ENCODE peak calls at places on chromosomes 11 and 22, in eight cellular contexts. I, E, P, J, L, S, D and A are unnamed samples. For H3K36me3, the result is how much of the 10 kb centered on the place peaks cover.

GRCh38 chr22:24185501-24186351 is 4.4 kb downstream of the SUSD2 start:
- DNase-seq in D (no peak), I (no peak), E (no peak), J (no peak), S (peak), L (peak), P (no peak), A (no peak)

GRCh38 chr11:117548876-117549275 is 221.2 kb downstream of the CEP164 start:
- DNase-seq in P (no peak), S (no peak), D (no peak), I (no peak), E (no peak), L (no peak), J (no peak), A (no peak)

GRCh38 chr11:59283825-59284772 is 71.4 kb upstream of the MPEG1 start:
- DNase-seq in L (no peak), S (no peak), P (peak), I (no peak), E (peak), J (peak), D (peak), A (no peak)

GRCh38 chr22:49481651-49482399 is 345.8 kb downstream of the BRD1 start:
- DNase-seq in P (no peak), S (no peak), I (no peak), D (no peak), J (no peak), E (no peak), L (no peak), A (no peak)

GRCh38 chr11:72102631-72102945 is 509 bp downstream of the LAMTOR1 start:
- DNase-seq in D (no peak), I (no peak), J (no peak), E (no peak), P (no peak), L (no peak), S (no peak), A (no peak)

GRCh38 chr11:34558211-34558610 is 44.6 kb upstream of the ELF5 start:
- DNase-seq in J (no peak), P (no peak), E (no peak), D (no peak), L (no peak), S (no peak), I (no peak), A (no peak)

GRCh38 chr11:47514825-47515647 is 37.9 kb downstream of the CELF1 start:
- DNase-seq in J (no peak), I (no peak), E (no peak), S (no peak), P (no peak), D (peak), L (peak), A (peak)

GRCh38 chr22:19962909-19963806 is 21.5 kb upstream of the TXNRD2 start:
- DNase-seq in J (peak), E (peak), L (peak), P (peak), I (peak), S (no peak), D (peak), A (no peak)

GRCh38 chr22:50148991-50149721 is 21.4 kb upstream of the PANX2 start:
- DNase-seq in S (peak), E (peak), L (peak), I (peak), D (peak), P (peak), J (peak), A (no peak)

GRCh38 chr11:64146036-64146943 is 19.6 kb downstream of the MACROD1 start:
- DNase-seq in J (peak), I (peak), E (peak), D (peak), S (peak), L (peak), P (peak), A (no peak)

GRCh38 chr11:110261195-110262140 is 34.9 kb downstream of the RDX start:
- DNase-seq in E (no peak), D (peak), I (no peak), L (peak), P (no peak), S (no peak), J (no peak), A (no peak)

GRCh38 chr11:105609832-105610781 is at the start of gene GRIA4:
- DNase-seq in I (peak), D (peak), L (peak), E (no peak), P (peak), S (no peak), J (no peak), A (no peak)

GRCh38 chr22:42296381-42296853 is 26.0 kb upstream of the TCF20 start:
- DNase-seq in E (no peak), I (peak), L (no peak), J (peak), D (no peak), S (peak), P (no peak), A (no peak)

GRCh38 chr11:114058871-114059277 is 637 bp upstream of the ZBTB16 start:
- DNase-seq in S (peak), J (peak), I (peak), E (no peak), L (no peak), D (no peak), P (peak), A (no peak)

GRCh38 chr22:32706149-32706548 is 95.4 kb upstream of the TIMP3 start:
- DNase-seq in J (no peak), L (no peak), S (no peak), P (no peak), I (no peak), E (no peak), D (no peak), A (no peak)

GRCh38 chr11:23113887-23114216 is 253.6 kb upstream of the CCDC179 start:
- DNase-seq in J (no peak), E (no peak), I (no peak), P (no peak), S (no peak), D (no peak), L (no peak), A (no peak)

GRCh38 chr11:23112390-23112789 is 252.1 kb upstream of the CCDC179 start:
- DNase-seq in E (no peak), J (no peak), I (no peak), D (no peak), L (no peak), P (no peak), S (no peak), A (no peak)

GRCh38 chr11:23112987-23113886 is 253.0 kb upstream of the CCDC179 start:
- DNase-seq in J (peak), L (peak), D (peak), P (peak), E (peak), S (no peak), I (no peak), A (no peak)
- TF ChIP-seq CTCF in J (peak), L (peak), D (peak), P (peak), E (peak), S (peak), I (peak), A (peak)

GRCh38 chr11:74683279-74683871 is 47.9 kb downstream of the CHRDL2 start:
- DNase-seq in D (no peak), E (no peak), L (peak), J (peak), S (peak), P (no peak), I (peak), A (no peak)
- H3K4me3 ChIP-seq in D (no peak), E (peak), L (peak), J (peak), S (peak), P (peak), I (no peak), A (no peak)

GRCh38 chr22:39524753-39525657 is 4.6 kb downstream of the ATF4 start:
- DNase-seq in J (no peak), D (no peak), E (no peak), S (no peak), I (no peak), L (peak), P (no peak), A (no peak)
- H3K36me3 ChIP-seq in J (under half), D (under half), E (under half), S (half or more), I (half or more), L (half or more), P (under half), A (under half)

DNA sequence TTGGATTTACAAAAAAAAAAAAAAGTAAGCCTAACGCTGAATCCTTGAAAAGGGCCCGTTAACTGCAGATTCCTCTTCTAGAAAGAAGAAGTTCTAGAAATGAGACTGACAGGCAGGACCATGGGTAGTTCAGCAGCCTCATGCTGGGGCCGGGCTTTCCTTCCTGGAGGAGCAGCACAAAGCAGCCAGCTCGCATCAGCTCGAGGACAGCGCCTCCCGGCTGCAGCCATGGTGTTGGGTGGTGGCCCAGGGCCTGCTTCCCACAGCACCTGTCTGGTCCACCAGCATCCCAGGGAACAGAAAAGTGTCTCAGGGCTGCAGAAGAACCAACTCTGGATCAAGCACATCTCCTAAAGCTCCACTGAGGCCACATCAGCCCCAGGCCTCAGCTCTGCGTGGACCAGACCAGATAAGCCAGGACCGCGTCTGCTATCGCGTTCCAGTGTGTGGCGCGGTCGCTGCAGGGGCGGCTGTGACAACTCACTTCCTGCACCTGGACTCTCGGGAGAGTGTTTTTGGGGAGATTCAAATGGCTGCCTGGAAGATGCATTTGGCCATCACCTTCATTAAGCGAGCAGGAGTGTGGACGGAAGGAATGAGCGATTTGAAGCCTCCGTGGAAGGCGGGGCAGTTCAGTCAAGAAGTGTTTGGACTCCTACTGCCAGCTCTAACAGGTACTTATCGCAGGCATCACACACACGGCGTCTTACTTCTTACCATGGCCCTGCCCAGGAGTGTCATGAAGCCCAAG is 53.5 kb downstream of the MYH9 start:
- DNase-seq in I (peak), D (no peak), J (peak), P (no peak), L (peak), E (no peak), S (peak), A (no peak)
- TF ChIP-seq CTCF in I (peak), D (no peak), J (no peak), P (no peak), L (no peak), E (peak), S (peak), A (no peak)